ENCODE peak calls at places on chromosome 20, in four cellular contexts. F is astrocyte, W is GM12865, G is cardiac fibroblast. C is an unnamed sample.
A peak's percentile ranks its signal among the peaks of the same experiment; 100 is the strongest.

GRCh38 chr20:23094927-23095326 is 8.8 kb upstream of the CD93 start:
- DNase-seq in F (no peak), W (no peak), G (peak; percentile 64), C (no peak)

GRCh38 chr20:48047453-48047852 is 262.2 kb upstream of the SULF2 start:
- DNase-seq in W (no peak), G (no peak), F (no peak), C (no peak)

GRCh38 chr20:49132995-49133451 is 55.1 kb downstream of the STAU1 start:
- DNase-seq in W (peak; percentile 71), G (peak; percentile 87), F (peak; percentile 59), C (peak; percentile 20)

GRCh38 chr20:45012682-45013302 is 46.5 kb downstream of the STK4 start:
- DNase-seq in W (no peak), G (peak; percentile 67), F (peak; percentile 57), C (no peak)

GRCh38 chr20:24498641-24499040 is 29.2 kb downstream of the SYNDIG1 start:
- DNase-seq in F (no peak), W (no peak), G (no peak), C (no peak)

GRCh38 chr20:24987873-24988835 is 4.4 kb downstream of the APMAP start:
- DNase-seq in F (no peak), G (no peak), W (no peak), C (no peak)

GRCh38 chr20:38116409-38117165 is 48.5 kb downstream of the TGM2 start:
- DNase-seq in W (no peak), G (no peak), F (no peak), C (no peak)

GRCh38 chr20:9989066-9989724 is 45.6 kb upstream of the ANKEF1 start:
- DNase-seq in F (peak; percentile 77), G (peak; percentile 77), W (no peak), C (peak; percentile 39)

GRCh38 chr20:43723735-43724134 is 3.1 kb downstream of the GTSF1L start:
- DNase-seq in W (no peak), F (no peak), G (no peak), C (no peak)

GRCh38 chr20:43721097-43721428 is 5.7 kb downstream of the GTSF1L start:
- DNase-seq in F (no peak), G (no peak), W (no peak), C (no peak)

GRCh38 chr20:43723194-43723593 is 3.6 kb downstream of the GTSF1L start:
- DNase-seq in F (no peak), G (no peak), W (no peak), C (no peak)

GRCh38 chr20:43721429-43722152 is 5.2 kb downstream of the GTSF1L start:
- DNase-seq in F (no peak), W (no peak), G (no peak), C (no peak)

GRCh38 chr20:43722153-43722505 is 4.7 kb downstream of the GTSF1L start:
- DNase-seq in W (peak; percentile 22), F (no peak), G (no peak), C (no peak)
- H3K4me3 ChIP-seq in W (no peak overlapping the region), F (no peak overlapping the region), G (no peak overlapping the region), C (no peak overlapping the region)

DNA sequence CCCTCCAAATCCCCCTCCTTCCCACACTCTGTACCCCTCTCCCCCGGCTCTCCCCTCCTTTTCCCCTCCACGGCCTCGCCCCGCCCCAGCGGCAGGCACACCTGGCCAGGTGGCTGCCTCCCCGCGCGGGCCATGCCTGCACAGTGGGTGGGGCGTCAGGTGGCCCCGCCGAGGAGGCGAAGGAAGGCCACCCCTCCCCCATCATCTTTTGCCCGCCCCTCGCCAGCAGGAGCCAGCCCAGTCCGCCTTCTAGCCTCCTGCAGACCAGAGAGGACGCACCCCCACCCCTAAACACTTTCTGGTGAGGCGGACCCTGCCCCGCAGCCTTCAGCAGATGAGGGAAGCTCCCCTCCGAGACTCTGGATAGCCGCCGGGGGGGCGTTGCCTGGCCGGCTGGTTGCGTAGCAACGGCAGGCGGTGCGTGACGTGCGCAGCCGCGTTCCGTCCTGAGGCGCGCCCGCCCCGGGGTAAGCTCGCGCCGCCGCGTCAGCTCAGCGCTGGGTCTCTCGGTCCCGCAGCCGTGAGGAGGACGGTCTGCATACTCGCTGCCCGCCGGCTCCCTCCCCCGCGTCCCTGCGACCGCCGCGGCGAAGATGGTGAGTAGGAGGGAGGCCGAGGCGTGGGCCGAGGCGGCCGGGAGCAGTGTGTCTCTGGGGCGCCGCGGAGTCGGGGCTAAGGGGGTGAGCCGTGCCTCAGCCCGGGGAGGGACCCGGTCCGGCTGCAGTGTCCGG is at the start of gene DSTN:
- DNase-seq in F (peak; percentile 93), W (peak; percentile 89), G (peak; percentile 96), C (peak; percentile 80)
- H3K4me3 ChIP-seq in F (peak within 1 kb of the TSS; percentile 100), W (peak within 1 kb of the TSS; percentile 65), G (peak within 1 kb of the TSS; percentile 76), C (peak within 1 kb of the TSS; percentile 92)

GRCh38 chr20:3732327-3733118 is at the start of gene HSPA12B:
- DNase-seq in G (no peak), F (no peak), W (no peak), C (no peak)
- H3K4me3 ChIP-seq in G (peak within 1 kb of the TSS; percentile 8), F (no peak within 1 kb of the TSS), W (no peak within 1 kb of the TSS), C (no peak within 1 kb of the TSS)

GRCh38 chr20:59578602-59579403 is 25.5 kb upstream of the PHACTR3 start:
- DNase-seq in F (no peak), W (no peak), G (no peak), C (no peak)
- H3K4me3 ChIP-seq in F (no peak overlapping the region), W (no peak overlapping the region), G (no peak overlapping the region), C (no peak overlapping the region)

GRCh38 chr20:18057106-18057993 is at the start of gene OVOL2:
- DNase-seq in G (no peak), W (no peak), F (no peak), C (no peak)
- H3K4me3 ChIP-seq in G (no peak within 1 kb of the TSS), W (no peak within 1 kb of the TSS), F (no peak within 1 kb of the TSS), C (peak within 1 kb of the TSS; percentile 30)

GRCh38 chr20:845967-846893 is 12.7 kb downstream of the FAM110A start:
- DNase-seq in G (no peak), F (no peak), W (no peak), C (no peak)

GRCh38 chr20:843908-844307 is 10.4 kb downstream of the FAM110A start:
- DNase-seq in F (no peak), G (no peak), W (no peak), C (no peak)

GRCh38 chr20:846894-847278 is 13.4 kb downstream of the FAM110A start:
- DNase-seq in G (no peak), F (no peak), W (peak; percentile 65), C (no peak)

GRCh38 chr20:844473-845225 is 11.1 kb downstream of the FAM110A start:
- DNase-seq in W (peak; percentile 88), G (peak; percentile 95), F (peak; percentile 81), C (peak; percentile 78)

GRCh38 chr20:845226-845868 is 11.8 kb downstream of the FAM110A start:
- DNase-seq in F (no peak), W (no peak), G (no peak), C (no peak)
- H3K4me3 ChIP-seq in F (no peak overlapping the region), W (no peak overlapping the region), G (no peak overlapping the region), C (no peak overlapping the region)

GRCh38 chr20:57397004-57397692 is 6.0 kb downstream of the RBM38 start:
- DNase-seq in G (no peak), F (peak; percentile 36), W (peak; percentile 36), C (no peak)

GRCh38 chr20:57398901-57399535 is 7.8 kb downstream of the RBM38 start:
- DNase-seq in W (no peak), F (no peak), G (no peak), C (no peak)

GRCh38 chr20:57396638-57397003 is 5.4 kb downstream of the RBM38 start:
- DNase-seq in W (no peak), F (no peak), G (no peak), C (no peak)

GRCh38 chr20:57398231-57398821 is 7.1 kb downstream of the RBM38 start:
- DNase-seq in G (no peak), F (no peak), W (peak; percentile 97), C (no peak)

GRCh38 chr20:57397693-57398108 is 6.5 kb downstream of the RBM38 start:
- DNase-seq in G (no peak), W (peak; percentile 56), F (no peak), C (no peak)
- H3K4me3 ChIP-seq in G (no peak overlapping the region), W (peak overlapping the region; percentile 57), F (no peak overlapping the region), C (no peak overlapping the region)

GRCh38 chr20:63848003-63848911 is 13.0 kb upstream of the ABHD16B start:
- DNase-seq in F (no peak), G (no peak), W (no peak), C (no peak)
- H3K4me3 ChIP-seq in F (no peak overlapping the region), G (no peak overlapping the region), W (no peak overlapping the region), C (no peak overlapping the region)

C was measured in skeletal muscle cell.